ENCODE peak calls at places on chromosomes 7 and 10, in ten cellular contexts. D, T, J, N, Z, M, P, H, W and O are unnamed samples.

GRCh38 chr7:1076184-1077072 is 11.5 kb upstream of the GPER1 start:
- DNase-seq in H (no peak), Z (no peak), P (no peak), T (peak), M (no peak), N (no peak), J (no peak), W (no peak), D (peak), O (no peak)

GRCh38 chr10:106520698-106521097 is 643.8 kb downstream of the SORCS1 start:
- DNase-seq in N (no peak), Z (no peak), T (no peak), W (no peak), H (no peak), J (no peak), M (no peak), D (no peak), P (no peak), O (no peak)

GRCh38 chr10:127875916-127876315 is 16.8 kb downstream of the CLRN3 start:
- DNase-seq in H (no peak), Z (no peak), P (no peak), W (no peak), N (no peak), D (no peak), J (no peak), T (no peak), M (no peak), O (no peak)

GRCh38 chr7:2757361-2757903 is 69.4 kb downstream of the AMZ1 start:
- DNase-seq in J (peak), T (no peak), P (no peak), N (no peak), M (peak), W (no peak), H (peak), D (peak), Z (peak), O (no peak)

GRCh38 chr10:42149027-42149700 is 489.2 kb downstream of the ZNF33B start:
- DNase-seq in H (no peak), T (peak), N (no peak), D (peak), P (no peak), Z (no peak), J (no peak), W (no peak), M (peak), O (no peak)

GRCh38 chr7:132469681-132470080 is 106.6 kb downstream of the PLXNA4 start:
- DNase-seq in J (no peak), W (no peak), D (no peak), H (no peak), P (no peak), N (no peak), Z (no peak), M (no peak), T (no peak), O (no peak)

GRCh38 chr7:69412331-69413146 is 185.7 kb upstream of the AUTS2 start:
- DNase-seq in Z (peak), J (no peak), M (peak), H (no peak), P (no peak), T (peak), N (no peak), W (no peak), D (peak), O (no peak)

GRCh38 chr10:85791846-85792532 is 574.6 kb downstream of the GRID1 start:
- DNase-seq in P (no peak), J (no peak), M (no peak), N (no peak), T (peak), W (no peak), D (no peak), Z (no peak), H (no peak), O (no peak)

GRCh38 chr7:64630496-64630895 is 35.4 kb upstream of the ZNF107 start:
- DNase-seq in D (no peak), T (peak), J (no peak), M (peak), H (no peak), P (no peak), W (no peak), N (no peak), Z (no peak), O (no peak)

GRCh38 chr10:27865221-27865635 is 119.6 kb upstream of the MKX start:
- DNase-seq in T (no peak), W (no peak), H (no peak), Z (no peak), N (no peak), J (no peak), M (no peak), D (no peak), P (no peak), O (no peak)

GRCh38 chr7:158646766-158647474 is 57.7 kb downstream of the NCAPG2 start:
- DNase-seq in H (no peak), T (no peak), J (no peak), P (no peak), W (no peak), Z (no peak), N (no peak), M (peak), D (no peak), O (no peak)

GRCh38 chr7:67644149-67644548 is 647.5 kb downstream of the TYW1 start:
- DNase-seq in N (no peak), M (no peak), H (no peak), D (no peak), T (peak), Z (no peak), P (no peak), J (no peak), W (no peak), O (no peak)

GRCh38 chr10:3090914-3091313 is 23.6 kb downstream of the PFKP start:
- DNase-seq in J (peak), W (no peak), T (peak), H (no peak), P (no peak), Z (no peak), N (no peak), D (peak), M (no peak), O (no peak)

GRCh38 chr10:131184503-131184902 is 127.0 kb downstream of the TCERG1L start:
- DNase-seq in T (no peak), Z (no peak), J (no peak), W (no peak), P (no peak), H (peak), M (no peak), N (no peak), D (no peak), O (peak)

GRCh38 chr7:120729300-120729699 is 128.6 kb downstream of the TSPAN12 start:
- DNase-seq in M (no peak), P (no peak), N (no peak), T (no peak), W (no peak), H (no peak), J (no peak), D (no peak), Z (no peak), O (no peak)

GRCh38 chr7:158029431-158029938 is 558.1 kb downstream of the PTPRN2 start:
- DNase-seq in D (no peak), P (no peak), W (no peak), T (no peak), J (no peak), N (no peak), M (no peak), Z (no peak), H (no peak), O (no peak)

GRCh38 chr7:142001163-142001874 is 5.6 kb downstream of the MGAM start:
- DNase-seq in M (peak), H (no peak), T (no peak), W (no peak), J (no peak), N (no peak), Z (no peak), P (no peak), D (no peak), O (no peak)

GRCh38 chr10:112221545-112221944 is 38.0 kb upstream of the GPAM start:
- DNase-seq in D (no peak), N (no peak), Z (no peak), T (no peak), P (no peak), M (no peak), H (no peak), J (no peak), W (no peak), O (no peak)

DNA sequence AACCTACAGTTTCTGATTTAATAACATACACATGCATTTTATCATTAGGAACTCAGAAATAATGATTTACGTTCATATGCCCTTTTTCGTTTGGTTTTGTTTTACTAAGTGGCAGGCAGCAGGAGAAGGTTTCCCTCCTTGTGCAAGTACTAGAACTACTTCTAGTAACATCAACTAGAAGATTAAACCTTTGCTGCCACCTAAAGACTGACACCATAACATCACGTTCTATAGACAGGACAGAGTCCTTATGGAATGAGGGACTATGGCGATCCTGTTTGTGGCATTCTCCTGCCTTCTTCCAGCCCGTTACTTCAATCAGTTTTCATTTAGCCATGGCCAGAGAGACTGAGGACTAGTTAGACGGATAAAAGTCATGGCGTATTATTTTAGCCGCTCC is 53.2 kb downstream of the GAD2 start:
- DNase-seq in T (peak), H (no peak), P (no peak), M (no peak), Z (peak), D (no peak), W (no peak), N (no peak), J (peak), O (no peak)
- TF ChIP-seq CTCF in T (peak), H (peak), P (no peak), M (peak), Z (no peak), D (no peak), W (no peak), N (no peak), J (no peak), O (peak)

GRCh38 chr7:133742709-133743538 is 384.2 kb upstream of the LRGUK start:
- DNase-seq in N (no peak), P (no peak), J (peak), H (no peak), D (no peak), Z (peak), W (no peak), M (peak), T (peak), O (no peak)
- TF ChIP-seq CTCF in N (no peak), P (no peak), J (peak), H (peak), D (peak), Z (peak), W (peak), M (peak), T (peak), O (peak)

DNA sequence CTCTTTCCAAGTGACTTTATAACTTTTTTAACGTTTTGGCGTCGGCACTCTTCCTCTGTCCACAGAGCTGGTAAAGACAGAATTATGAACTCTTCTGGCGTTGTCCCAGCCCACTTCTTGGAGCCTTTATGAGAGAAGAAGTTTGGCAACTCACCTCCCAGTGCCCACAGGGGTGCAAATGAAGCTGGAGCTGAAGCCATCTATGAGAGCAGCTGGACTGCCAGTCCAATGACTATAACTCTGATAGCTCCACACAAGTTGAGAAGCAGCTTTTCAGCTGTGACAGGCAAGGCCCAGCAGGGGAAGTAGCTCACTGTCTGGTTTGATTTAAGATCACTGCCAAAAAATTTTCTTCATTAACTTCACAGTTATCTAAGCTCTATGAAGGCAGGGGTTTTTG is 23.5 kb downstream of the FZD1 start:
- DNase-seq in W (no peak), D (peak), H (no peak), M (no peak), J (no peak), P (no peak), T (peak), Z (no peak), N (no peak), O (no peak)
- TF ChIP-seq CTCF in W (peak), D (peak), H (no peak), M (no peak), J (peak), P (no peak), T (no peak), Z (no peak), N (no peak), O (no peak)

GRCh38 chr7:36764929-36765328 is 40.6 kb upstream of the AOAH start:
- DNase-seq in Z (no peak), H (no peak), J (no peak), D (no peak), T (peak), W (no peak), N (no peak), P (no peak), M (no peak), O (no peak)
- TF ChIP-seq CTCF in Z (no peak), H (no peak), J (no peak), D (no peak), T (peak), W (no peak), N (no peak), P (no peak), M (no peak), O (no peak)

GRCh38 chr7:122217125-122217524 is 73.1 kb upstream of the AASS start:
- DNase-seq in W (no peak), Z (no peak), D (no peak), J (no peak), P (no peak), N (no peak), H (no peak), T (peak), M (no peak), O (no peak)

DNA sequence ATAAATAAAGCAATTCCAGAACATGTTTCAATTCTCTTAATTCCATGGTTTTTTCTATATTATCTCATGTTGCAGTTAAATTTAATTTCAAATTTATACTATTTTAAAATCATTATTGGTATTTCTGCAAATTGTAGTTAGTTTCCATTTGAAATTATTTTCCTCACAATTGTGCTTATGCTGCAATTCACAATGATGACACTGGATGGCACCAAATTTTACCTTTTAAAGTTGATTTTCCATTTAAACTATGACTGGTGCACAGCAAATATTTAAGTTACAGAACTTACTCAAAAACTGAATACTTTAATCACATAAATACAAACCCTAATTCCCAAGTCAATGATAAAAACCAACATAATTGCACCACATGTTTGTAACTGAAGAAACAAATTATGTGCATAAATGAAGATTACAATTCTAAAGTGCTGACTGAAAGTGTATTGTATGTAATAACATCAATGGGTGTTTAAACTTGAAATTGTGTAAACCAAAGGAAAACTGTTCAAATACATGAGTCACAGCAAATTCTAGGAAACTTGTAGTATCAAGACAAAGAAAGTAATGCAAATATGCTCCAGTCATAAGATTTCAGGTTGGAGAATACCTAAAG is 75.3 kb upstream of the AASS start:
- DNase-seq in H (no peak), M (no peak), P (no peak), J (peak), Z (peak), D (no peak), N (no peak), T (peak), W (no peak), O (no peak)
- TF ChIP-seq CTCF in H (peak), M (peak), P (no peak), J (peak), Z (peak), D (peak), N (no peak), T (peak), W (peak), O (peak)

GRCh38 chr7:127881564-127881963 is 149.7 kb downstream of the LRRC4 start:
- DNase-seq in D (no peak), Z (no peak), W (no peak), H (no peak), N (no peak), T (no peak), J (no peak), P (no peak), M (no peak), O (no peak)
- TF ChIP-seq CTCF in D (no peak), Z (no peak), W (no peak), H (no peak), N (no peak), T (no peak), J (no peak), P (no peak), M (no peak), O (no peak)

GRCh38 chr10:114087255-114087654 is 43.6 kb downstream of the ADRB1 start:
- DNase-seq in P (no peak), Z (no peak), M (no peak), N (no peak), H (no peak), J (no peak), W (no peak), T (no peak), D (no peak), O (no peak)
- TF ChIP-seq CTCF in P (no peak), Z (no peak), M (peak), N (no peak), H (no peak), J (peak), W (no peak), T (no peak), D (no peak), O (peak)

GRCh38 chr7:106281127-106281526 is 3.7 kb downstream of the NAMPT start:
- DNase-seq in P (no peak), H (no peak), T (no peak), M (no peak), W (no peak), Z (no peak), N (no peak), D (no peak), J (no peak), O (no peak)

GRCh38 chr7:106282374-106282773 is 2.4 kb downstream of the NAMPT start:
- DNase-seq in N (no peak), H (no peak), J (no peak), M (no peak), Z (no peak), D (no peak), P (no peak), T (no peak), W (no peak), O (no peak)

GRCh38 chr7:106282852-106283251 is 1.9 kb downstream of the NAMPT start:
- DNase-seq in D (no peak), H (no peak), N (no peak), T (no peak), W (no peak), J (no peak), Z (no peak), M (no peak), P (no peak), O (no peak)

GRCh38 chr7:106283501-106283830 is 1.3 kb downstream of the NAMPT start:
- DNase-seq in J (no peak), M (no peak), Z (no peak), N (no peak), H (no peak), T (peak), W (no peak), P (no peak), D (no peak), O (no peak)

DNA sequence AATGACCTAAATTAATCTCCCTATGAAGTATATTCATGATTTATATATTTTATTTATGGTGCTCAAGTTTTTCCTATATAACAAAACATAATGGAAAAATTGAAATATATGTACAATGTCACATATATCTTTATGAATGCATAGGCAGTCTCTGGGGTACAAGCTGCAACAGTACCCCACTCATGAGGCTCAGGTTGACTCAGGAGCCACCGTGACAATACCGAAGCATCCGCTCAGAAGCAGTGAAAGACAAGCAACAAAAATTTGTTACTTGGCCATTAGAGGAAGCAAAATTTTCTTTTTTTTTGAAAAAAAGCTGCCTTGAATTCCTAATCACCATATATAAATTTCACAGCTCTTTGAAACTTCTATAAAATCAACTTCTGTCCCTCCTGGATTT is 2.9 kb downstream of the NAMPT start:
- DNase-seq in D (no peak), M (no peak), T (no peak), N (no peak), P (no peak), Z (no peak), W (no peak), H (no peak), J (no peak), O (no peak)
- TF ChIP-seq CTCF in D (no peak), M (no peak), T (no peak), N (no peak), P (no peak), Z (no peak), W (no peak), H (no peak), J (no peak), O (no peak)